ENCODE peak calls at places on chromosomes 13 and 19, in nine cellular contexts. S is psoas muscle, N is upper lobe of right lung, P is uterus, G is Panc1, X is AG04450, E is esophagus squamous epithelium, Q is RWPE1, K is right lobe of liver. H is an unnamed sample.

GRCh38 chr13:91630916-91631315 is 232.5 kb downstream of the GPC5 start:
- DNase-seq in S (no peak), N (no peak), P (no peak), G (no peak), X (no peak), E (no peak), Q (no peak), K (no peak), H (no peak)

GRCh38 chr19:38838986-38839761 is 7.6 kb upstream of the ECH1 start:
- DNase-seq in S (no peak), N (no peak), P (no peak), G (no peak), X (no peak), E (no peak), Q (no peak), K (peak; percentile 5), H (no peak)

GRCh38 chr19:46614114-46614701 is 10.7 kb downstream of the PTGIR start:
- DNase-seq in S (peak; percentile 86), N (peak; percentile 89), P (peak; percentile 88), G (no peak), X (no peak), E (no peak), Q (peak; percentile 82), K (peak; percentile 80), H (peak; percentile 87)

GRCh38 chr13:97460853-97461252 is 26.9 kb downstream of the RAP2A start:
- DNase-seq in S (no peak), N (no peak), P (no peak), G (no peak), X (no peak), E (no peak), Q (no peak), K (no peak), H (no peak)

GRCh38 chr13:64758520-64758919 is 2471.6 kb downstream of the PCDH9 start:
- DNase-seq in S (no peak), N (no peak), P (no peak), G (no peak), X (no peak), E (no peak), Q (no peak), K (no peak), H (no peak)

GRCh38 chr13:95523598-95523997 is 28.9 kb upstream of the CLDN10 start:
- DNase-seq in S (no peak), N (no peak), P (no peak), G (no peak), X (no peak), E (no peak), Q (no peak), K (no peak), H (no peak)

GRCh38 chr13:86563308-86563707 is 764.1 kb upstream of the SLITRK6 start:
- DNase-seq in S (no peak), N (no peak), P (no peak), G (no peak), X (no peak), E (no peak), Q (peak; percentile 19), K (no peak), H (no peak)

GRCh38 chr13:111451402-111451801 is 131.0 kb downstream of the TEX29 start:
- DNase-seq in S (no peak), N (no peak), P (no peak), G (no peak), X (no peak), E (no peak), Q (no peak), K (no peak), H (no peak)

GRCh38 chr19:17419154-17419490 is 725 bp upstream of the MVB12A start:
- DNase-seq in S (no peak), N (no peak), P (no peak), G (no peak), X (no peak), E (no peak), Q (no peak), K (no peak), H (no peak)

GRCh38 chr13:55087085-55087484 is 2053.6 kb upstream of the PRR20A start:
- DNase-seq in S (no peak), N (no peak), P (no peak), G (no peak), X (no peak), E (no peak), Q (no peak), K (no peak), H (no peak)

GRCh38 chr19:1746401-1747284 is 6.7 kb upstream of the ONECUT3 start:
- DNase-seq in S (no peak), N (no peak), P (no peak), G (no peak), X (no peak), E (no peak), Q (peak; percentile 48), K (no peak), H (no peak)

DNA sequence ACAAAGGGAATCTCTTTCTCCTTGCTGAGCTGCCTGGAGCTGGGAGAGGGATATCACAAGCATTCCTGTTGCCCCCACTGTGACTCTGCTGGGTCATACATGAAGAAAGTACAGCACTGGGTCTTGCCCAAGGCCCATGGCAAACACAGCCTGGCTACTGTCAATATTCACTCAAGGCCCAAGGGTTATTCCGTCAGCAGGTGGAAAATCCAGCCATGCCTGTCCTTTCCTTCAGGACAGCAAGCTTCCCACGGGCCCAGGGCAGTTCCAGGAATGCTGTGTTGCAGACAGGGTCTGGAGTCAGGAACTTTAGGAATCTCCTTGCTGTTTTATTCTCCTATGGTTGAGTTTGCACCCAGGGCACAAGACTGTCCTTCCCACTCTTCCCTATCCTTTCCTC is 106.8 kb downstream of the TNFSF13B start:
- DNase-seq in S (no peak), N (no peak), P (no peak), G (no peak), X (no peak), E (no peak), Q (no peak), K (no peak), H (no peak)
- TF ChIP-seq CTCF in S (no peak), N (no peak), P (no peak), G (no peak), X (no peak), E (no peak), Q (no peak), K (no peak), H (no peak)

GRCh38 chr13:20291675-20292074 is 59.6 kb upstream of the GJB6 start:
- DNase-seq in S (no peak), N (no peak), P (no peak), G (no peak), X (no peak), E (no peak), Q (no peak), K (no peak), H (no peak)

GRCh38 chr13:20291037-20291436 is 58.9 kb upstream of the GJB6 start:
- DNase-seq in S (no peak), N (no peak), P (no peak), G (no peak), X (no peak), E (no peak), Q (no peak), K (no peak), H (no peak)

GRCh38 chr13:20297181-20297580 is 65.1 kb upstream of the GJB6 start:
- DNase-seq in S (no peak), N (no peak), P (no peak), G (no peak), X (no peak), E (no peak), Q (peak; percentile 23), K (no peak), H (no peak)

GRCh38 chr13:20295956-20296355 is 63.8 kb upstream of the GJB6 start:
- DNase-seq in S (no peak), N (no peak), P (no peak), G (no peak), X (no peak), E (no peak), Q (no peak), K (no peak), H (no peak)

DNA sequence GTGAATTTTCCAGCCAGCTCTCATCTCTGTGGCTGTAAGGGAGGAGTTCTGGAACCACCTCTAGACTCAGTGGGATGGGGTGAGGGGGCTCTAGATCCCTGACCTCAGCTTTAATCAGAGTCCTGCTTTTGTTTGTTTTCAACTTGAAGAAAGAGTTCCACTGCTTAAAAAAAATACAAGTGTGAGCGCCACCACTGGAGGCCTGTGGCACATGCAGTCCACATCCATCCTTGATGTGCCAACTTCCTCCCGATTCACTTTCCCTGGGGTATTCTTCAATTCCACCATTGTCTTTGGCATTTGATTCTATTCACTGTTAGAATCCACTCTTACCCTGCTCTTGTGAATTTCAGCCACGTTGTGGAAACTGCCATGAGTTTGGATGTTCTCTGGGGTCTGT is 62.4 kb upstream of the GJB6 start:
- DNase-seq in S (no peak), N (no peak), P (no peak), G (no peak), X (no peak), E (no peak), Q (no peak), K (no peak), H (no peak)
- TF ChIP-seq CTCF in S (no peak), N (no peak), P (no peak), G (no peak), X (peak; percentile 7), E (no peak), Q (no peak), K (no peak), H (no peak)

DNA sequence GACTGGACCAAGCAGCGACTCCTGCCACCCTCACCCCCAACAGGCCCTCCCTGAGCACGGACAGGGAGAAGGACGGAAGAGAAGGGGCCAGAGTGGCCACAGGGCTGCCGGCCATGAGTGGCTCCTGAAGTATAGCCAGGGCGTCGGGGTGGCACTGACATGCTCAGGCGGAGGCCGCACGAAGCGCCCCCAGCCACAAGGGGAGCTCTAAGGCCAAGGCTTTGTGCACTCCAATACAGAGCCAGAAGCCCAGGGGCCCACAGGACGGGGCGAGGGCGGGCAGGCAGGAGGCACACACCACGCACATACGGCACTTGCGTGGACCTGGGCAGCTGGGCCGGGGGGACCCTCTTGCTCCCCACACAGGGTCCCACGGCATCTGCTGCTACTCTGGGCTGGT is 52.0 kb downstream of the KLF2 start:
- DNase-seq in S (no peak), N (no peak), P (peak; percentile 13), G (no peak), X (no peak), E (no peak), Q (peak; percentile 19), K (no peak), H (no peak)
- TF ChIP-seq CTCF in S (peak; percentile 27), N (peak; percentile 20), P (no peak), G (no peak), X (peak; percentile 39), E (no peak), Q (peak; percentile 39), K (peak; percentile 20), H (no peak)

GRCh38 chr13:41944635-41945401 is 16.1 kb downstream of the VWA8 start:
- DNase-seq in S (no peak), N (no peak), P (no peak), G (no peak), X (no peak), E (no peak), Q (no peak), K (no peak), H (no peak)

GRCh38 chr13:41939403-41939802 is 21.5 kb downstream of the VWA8 start:
- DNase-seq in S (no peak), N (no peak), P (no peak), G (no peak), X (no peak), E (no peak), Q (no peak), K (no peak), H (no peak)

GRCh38 chr13:41941174-41941573 is 19.7 kb downstream of the VWA8 start:
- DNase-seq in S (no peak), N (no peak), P (no peak), G (no peak), X (no peak), E (no peak), Q (no peak), K (no peak), H (no peak)

GRCh38 chr13:41944229-41944628 is 16.7 kb downstream of the VWA8 start:
- DNase-seq in S (no peak), N (no peak), P (no peak), G (no peak), X (no peak), E (no peak), Q (no peak), K (no peak), H (no peak)

GRCh38 chr13:41942462-41943094 is 18.3 kb downstream of the VWA8 start:
- DNase-seq in S (no peak), N (no peak), P (no peak), G (no peak), X (peak; percentile 33), E (no peak), Q (peak; percentile 6), K (no peak), H (no peak)
- TF ChIP-seq CTCF in S (peak; percentile 47), N (peak; percentile 14), P (no peak), G (peak; percentile 32), X (peak; percentile 55), E (no peak), Q (no peak), K (peak; percentile 18), H (no peak)